ENCODE peak calls at places on chromosome 16, in ten cellular contexts. O is AG10803, V is AG04450, N is endothelial cell, X is transverse colon, R is stomach, C is foreskin fibroblast, A is nephron progenitor cell, H is astrocyte of the cerebellum, M is heart left ventricle. U is an unnamed sample.

GRCh38 chr16:1407749-1408148 is 6.8 kb downstream of the UNKL start:
- DNase-seq in C (peak; percentile 23), X (no peak), N (no peak), V (no peak), O (peak; percentile 80), H (no peak), M (peak; percentile 45), A (no peak), R (no peak), U (no peak)

GRCh38 chr16:24568392-24568791 is 29.0 kb downstream of the RBBP6 start:
- DNase-seq in C (no peak), R (no peak), M (no peak), N (no peak), O (peak; percentile 43), V (no peak), A (no peak), H (no peak), X (no peak), U (no peak)

GRCh38 chr16:7227193-7227825 is 105.3 kb upstream of the RBFOX1 start:
- DNase-seq in V (no peak), R (no peak), N (no peak), C (no peak), H (no peak), O (no peak), M (no peak), A (peak; percentile 26), X (no peak), U (no peak)

GRCh38 chr16:49463529-49463928 is 89.9 kb downstream of the C16orf78 start:
- DNase-seq in X (peak; percentile 72), O (no peak), C (no peak), A (no peak), R (peak; percentile 44), V (no peak), M (no peak), H (no peak), N (no peak), U (no peak)

GRCh38 chr16:79182618-79183017 is 417.9 kb downstream of the MAF start:
- DNase-seq in M (no peak), C (no peak), A (no peak), V (no peak), O (no peak), N (no peak), H (no peak), R (no peak), X (no peak), U (no peak)

GRCh38 chr16:29712770-29713169 is 33.0 kb downstream of the C16orf54 start:
- DNase-seq in H (no peak), V (no peak), O (no peak), N (no peak), X (no peak), C (no peak), R (no peak), A (no peak), M (no peak), U (no peak)

GRCh38 chr16:49649013-49649785 is 206.7 kb downstream of the ZNF423 start:
- DNase-seq in N (no peak), X (no peak), R (no peak), C (peak; percentile 32), A (no peak), M (no peak), H (peak; percentile 55), V (no peak), O (no peak), U (no peak)

GRCh38 chr16:3038256-3038655 is 1.5 kb upstream of the BICDL2 start:
- DNase-seq in N (no peak), M (no peak), A (no peak), C (no peak), H (no peak), R (peak; percentile 88), O (no peak), V (no peak), X (peak; percentile 79), U (no peak)

GRCh38 chr16:71826533-71827017 is 17.9 kb upstream of the AP1G1 start:
- DNase-seq in V (no peak), M (no peak), H (no peak), O (no peak), C (no peak), X (no peak), A (no peak), R (no peak), N (no peak), U (no peak)

GRCh38 chr16:72986011-72986410 is 61.9 kb downstream of the ZFHX3 start:
- DNase-seq in M (peak; percentile 90), X (no peak), R (no peak), C (peak; percentile 42), O (no peak), H (no peak), A (no peak), N (no peak), V (no peak), U (no peak)
- TF ChIP-seq CTCF in M (no peak), X (no peak), R (no peak), C (no peak), O (no peak), H (no peak), A (no peak), N (no peak), V (no peak), U (no peak)

GRCh38 chr16:84593825-84594724 is 23.8 kb downstream of the COTL1 start:
- DNase-seq in M (peak; percentile 46), A (no peak), V (no peak), O (no peak), N (no peak), C (no peak), X (peak; percentile 84), H (no peak), R (peak; percentile 78), U (no peak)

GRCh38 chr16:84596161-84596560 is 21.7 kb downstream of the COTL1 start:
- DNase-seq in H (no peak), R (no peak), O (no peak), M (no peak), X (no peak), C (no peak), A (no peak), V (no peak), N (no peak), U (no peak)

GRCh38 chr16:84592718-84593117 is 25.2 kb downstream of the COTL1 start:
- DNase-seq in N (no peak), H (no peak), O (no peak), A (no peak), R (no peak), M (no peak), V (no peak), C (no peak), X (no peak), U (no peak)

GRCh38 chr16:84595052-84595481 is 22.8 kb downstream of the COTL1 start:
- DNase-seq in X (peak; percentile 30), V (no peak), M (no peak), C (no peak), A (no peak), O (no peak), R (peak; percentile 87), H (no peak), N (no peak), U (no peak)

DNA sequence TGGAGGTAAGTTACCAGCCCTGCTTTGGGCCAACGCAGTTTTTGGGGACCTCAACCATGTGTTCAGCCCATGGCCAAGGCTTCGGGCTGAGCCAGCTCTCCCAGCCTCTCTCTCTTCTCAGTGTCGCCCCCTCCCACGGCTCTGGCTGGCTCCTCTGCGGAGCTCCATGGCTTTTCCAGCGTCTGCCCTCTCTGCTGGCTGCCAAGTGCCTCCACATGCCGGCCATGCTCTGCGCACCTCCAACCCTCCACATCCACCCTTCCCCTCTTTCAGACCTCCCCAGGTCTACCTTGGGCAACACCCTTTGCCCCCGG is 23.2 kb downstream of the COTL1 start:
- DNase-seq in N (no peak), M (no peak), R (no peak), A (no peak), O (no peak), C (no peak), X (no peak), H (no peak), V (no peak), U (no peak)
- TF ChIP-seq CTCF in N (no peak), M (no peak), R (no peak), A (no peak), O (no peak), C (no peak), X (no peak), H (no peak), V (no peak), U (no peak)

DNA sequence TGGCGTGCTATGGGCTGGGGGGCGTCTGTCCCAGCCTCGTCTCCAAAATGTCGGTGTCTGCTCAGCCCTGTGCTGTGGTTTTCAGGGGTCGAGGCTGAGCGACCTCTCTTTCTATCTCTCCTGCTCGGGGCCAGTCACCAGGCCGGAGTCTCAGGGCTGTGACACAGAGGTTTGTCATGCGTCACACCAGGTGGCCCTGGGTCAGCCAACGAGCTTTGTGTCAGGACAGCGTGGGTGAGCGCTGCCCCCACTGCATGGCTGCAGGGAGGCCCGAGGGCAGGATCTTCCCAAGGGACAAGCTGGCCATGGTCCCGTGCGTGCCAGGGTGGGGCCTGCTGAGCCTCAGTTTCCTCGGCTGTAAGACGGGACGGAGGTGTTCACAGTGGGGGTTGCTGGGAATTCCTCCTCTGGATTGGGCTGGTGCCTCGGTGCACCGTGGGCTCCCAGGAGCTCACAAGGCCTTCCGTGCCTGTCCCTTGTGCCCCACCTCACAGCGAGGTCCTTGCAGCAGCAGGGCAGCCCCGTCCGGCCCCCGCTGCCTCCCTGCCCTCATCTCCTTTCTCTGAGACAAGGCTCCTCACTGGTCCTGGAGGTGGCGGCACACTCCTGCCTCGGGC is 50.5 kb downstream of the CBFA2T3 start:
- DNase-seq in A (no peak), C (no peak), M (no peak), H (no peak), N (no peak), V (no peak), X (no peak), R (no peak), O (no peak), U (no peak)
- TF ChIP-seq CTCF in A (no peak), C (no peak), M (no peak), H (no peak), N (no peak), V (no peak), X (no peak), R (no peak), O (no peak), U (no peak)

GRCh38 chr16:46916980-46917379 is 32.8 kb downstream of the GPT2 start:
- DNase-seq in C (no peak), R (no peak), V (no peak), N (no peak), A (no peak), X (no peak), O (no peak), H (no peak), M (no peak), U (no peak)

GRCh38 chr16:46922239-46922638 is 38.1 kb downstream of the GPT2 start:
- DNase-seq in M (no peak), O (no peak), V (no peak), C (no peak), A (no peak), X (no peak), H (no peak), N (no peak), R (peak; percentile 72), U (no peak)

GRCh38 chr16:46920402-46921068 is 36.4 kb downstream of the GPT2 start:
- DNase-seq in A (peak; percentile 17), C (no peak), V (no peak), M (no peak), N (no peak), O (no peak), X (peak; percentile 64), H (no peak), R (peak; percentile 95), U (no peak)

GRCh38 chr16:46918400-46918799 is 34.2 kb downstream of the GPT2 start:
- DNase-seq in M (no peak), H (no peak), O (no peak), C (no peak), R (no peak), V (no peak), N (no peak), X (no peak), A (no peak), U (no peak)

GRCh38 chr16:46918905-46919792 is 35.0 kb downstream of the GPT2 start:
- DNase-seq in C (no peak), M (no peak), X (peak; percentile 22), N (no peak), H (no peak), V (no peak), R (peak; percentile 86), O (no peak), A (peak; percentile 50), U (no peak)
- TF ChIP-seq CTCF in C (no peak), M (no peak), X (no peak), N (no peak), H (no peak), V (no peak), R (no peak), O (no peak), A (no peak), U (no peak)